ENCODE peak calls at places on chromosomes 2 and 18, in ten cellular contexts. One of them, this sample, is unnamed.

GRCh38 chr2:134104754-134105153 is 149.1 kb upstream of the MGAT5 start:
- DNase-seq in hepatocyte: no peak
- DNase-seq in SK-N-SH: no peak
- DNase-seq in OCI-LY7: no peak
- DNase-seq in GM23248: no peak
- DNase-seq in HCT116: no peak
- DNase-seq in PC-9: no peak
- DNase-seq in PC-3: peak; percentile 71
- DNase-seq in Karpas-422: no peak
- DNase-seq in MM.1S: no peak
- DNase-seq in this sample: no peak

GRCh38 chr18:74281011-74281638 is 10.6 kb downstream of the CYB5A start:
- DNase-seq in hepatocyte: no peak
- DNase-seq in SK-N-SH: no peak
- DNase-seq in OCI-LY7: no peak
- DNase-seq in GM23248: no peak
- DNase-seq in HCT116: no peak
- DNase-seq in PC-9: no peak
- DNase-seq in PC-3: no peak
- DNase-seq in Karpas-422: no peak
- DNase-seq in MM.1S: no peak
- DNase-seq in this sample: peak; percentile 65

GRCh38 chr2:22929998-22930397 is 455.0 kb upstream of the KLHL29 start:
- DNase-seq in hepatocyte: no peak
- DNase-seq in SK-N-SH: no peak
- DNase-seq in OCI-LY7: no peak
- DNase-seq in GM23248: no peak
- DNase-seq in HCT116: no peak
- DNase-seq in PC-9: no peak
- DNase-seq in PC-3: no peak
- DNase-seq in Karpas-422: no peak
- DNase-seq in MM.1S: no peak
- DNase-seq in this sample: no peak

GRCh38 chr2:233791151-233791882 is 13.2 kb downstream of the MROH2A start:
- DNase-seq in hepatocyte: no peak
- DNase-seq in SK-N-SH: no peak
- DNase-seq in OCI-LY7: no peak
- DNase-seq in GM23248: no peak
- DNase-seq in HCT116: no peak
- DNase-seq in PC-9: no peak
- DNase-seq in PC-3: no peak
- DNase-seq in Karpas-422: no peak
- DNase-seq in MM.1S: no peak
- DNase-seq in this sample: no peak

GRCh38 chr2:191012845-191013616 is 940 bp downstream of the STAT1 start:
- DNase-seq in hepatocyte: peak; percentile 30
- DNase-seq in SK-N-SH: peak; percentile 30
- DNase-seq in OCI-LY7: no peak
- DNase-seq in GM23248: peak; percentile 58
- DNase-seq in HCT116: no peak
- DNase-seq in PC-9: peak; percentile 35
- DNase-seq in PC-3: no peak
- DNase-seq in Karpas-422: peak; percentile 60
- DNase-seq in MM.1S: no peak
- DNase-seq in this sample: no peak

GRCh38 chr2:128278979-128279378 is 39.7 kb downstream of the HS6ST1 start:
- DNase-seq in hepatocyte: no peak
- DNase-seq in SK-N-SH: no peak
- DNase-seq in OCI-LY7: no peak
- DNase-seq in GM23248: no peak
- DNase-seq in HCT116: no peak
- DNase-seq in PC-9: no peak
- DNase-seq in PC-3: no peak
- DNase-seq in Karpas-422: no peak
- DNase-seq in MM.1S: no peak
- DNase-seq in this sample: no peak

GRCh38 chr2:21162615-21162878 is 38.8 kb downstream of the TDRD15 start:
- DNase-seq in hepatocyte: no peak
- DNase-seq in SK-N-SH: no peak
- DNase-seq in OCI-LY7: no peak
- DNase-seq in GM23248: no peak
- DNase-seq in HCT116: no peak
- DNase-seq in PC-9: no peak
- DNase-seq in PC-3: no peak
- DNase-seq in Karpas-422: no peak
- DNase-seq in MM.1S: no peak
- DNase-seq in this sample: no peak

GRCh38 chr2:192035731-192036442 is 158.8 kb downstream of the TMEFF2 start:
- DNase-seq in hepatocyte: no peak
- DNase-seq in SK-N-SH: no peak
- DNase-seq in OCI-LY7: no peak
- DNase-seq in GM23248: peak; percentile 58
- DNase-seq in HCT116: no peak
- DNase-seq in PC-9: no peak
- DNase-seq in PC-3: peak; percentile 20
- DNase-seq in Karpas-422: no peak
- DNase-seq in MM.1S: no peak
- DNase-seq in this sample: no peak

GRCh38 chr2:109341363-109341762 is 212.4 kb downstream of the SH3RF3 start:
- DNase-seq in hepatocyte: no peak
- DNase-seq in SK-N-SH: no peak
- DNase-seq in OCI-LY7: no peak
- DNase-seq in GM23248: no peak
- DNase-seq in HCT116: no peak
- DNase-seq in PC-9: peak; percentile 72
- DNase-seq in PC-3: peak; percentile 76
- DNase-seq in Karpas-422: no peak
- DNase-seq in MM.1S: peak; percentile 67
- DNase-seq in this sample: no peak

GRCh38 chr2:151553-152328 is 105.4 kb upstream of the FAM110C start:
- DNase-seq in hepatocyte: no peak
- DNase-seq in SK-N-SH: no peak
- DNase-seq in OCI-LY7: no peak
- DNase-seq in GM23248: no peak
- DNase-seq in HCT116: no peak
- DNase-seq in PC-9: no peak
- DNase-seq in PC-3: no peak
- DNase-seq in Karpas-422: peak; percentile 27
- DNase-seq in MM.1S: no peak
- DNase-seq in this sample: peak; percentile 87

GRCh38 chr2:201135396-201135795 is 19.4 kb downstream of the CFLAR start:
- DNase-seq in hepatocyte: no peak
- DNase-seq in SK-N-SH: no peak
- DNase-seq in OCI-LY7: no peak
- DNase-seq in GM23248: no peak
- DNase-seq in HCT116: no peak
- DNase-seq in PC-9: no peak
- DNase-seq in PC-3: no peak
- DNase-seq in Karpas-422: peak; percentile 64
- DNase-seq in MM.1S: no peak
- DNase-seq in this sample: no peak
- H3K36me3 ChIP-seq in hepatocyte: no peaks in the 10 kb centered on the region
- H3K36me3 ChIP-seq in SK-N-SH: peaks cover 39% of the 10 kb centered on the region
- H3K36me3 ChIP-seq in OCI-LY7: peaks cover 67% of the 10 kb centered on the region
- H3K36me3 ChIP-seq in GM23248: peaks cover 35% of the 10 kb centered on the region
- H3K36me3 ChIP-seq in HCT116: peaks cover 38% of the 10 kb centered on the region
- H3K36me3 ChIP-seq in PC-9: peaks cover 3% of the 10 kb centered on the region
- H3K36me3 ChIP-seq in PC-3: peaks cover 27% of the 10 kb centered on the region
- H3K36me3 ChIP-seq in Karpas-422: peaks cover 16% of the 10 kb centered on the region
- H3K36me3 ChIP-seq in MM.1S: peaks cover 4% of the 10 kb centered on the region
- H3K36me3 ChIP-seq in this sample: no peaks in the 10 kb centered on the region

GRCh38 chr2:38074775-38075435 is 1.0 kb downstream of the CYP1B1 start:
- DNase-seq in hepatocyte: peak; percentile 60
- DNase-seq in SK-N-SH: no peak
- DNase-seq in OCI-LY7: no peak
- DNase-seq in GM23248: peak; percentile 64
- DNase-seq in HCT116: no peak
- DNase-seq in PC-9: peak; percentile 46
- DNase-seq in PC-3: peak; percentile 39
- DNase-seq in Karpas-422: no peak
- DNase-seq in MM.1S: no peak
- DNase-seq in this sample: peak; percentile 66

GRCh38 chr2:38075436-38076249 is at the start of gene CYP1B1:
- DNase-seq in hepatocyte: no peak
- DNase-seq in SK-N-SH: peak; percentile 39
- DNase-seq in OCI-LY7: no peak
- DNase-seq in GM23248: peak; percentile 61
- DNase-seq in HCT116: no peak
- DNase-seq in PC-9: peak; percentile 45
- DNase-seq in PC-3: no peak
- DNase-seq in Karpas-422: no peak
- DNase-seq in MM.1S: no peak
- DNase-seq in this sample: no peak

GRCh38 chr2:38073211-38074005 is 2.5 kb downstream of the CYP1B1 start:
- DNase-seq in hepatocyte: no peak
- DNase-seq in SK-N-SH: no peak
- DNase-seq in OCI-LY7: no peak
- DNase-seq in GM23248: no peak
- DNase-seq in HCT116: no peak
- DNase-seq in PC-9: peak; percentile 76
- DNase-seq in PC-3: peak; percentile 36
- DNase-seq in Karpas-422: no peak
- DNase-seq in MM.1S: no peak
- DNase-seq in this sample: peak; percentile 68

GRCh38 chr2:38076250-38076709 is 329 bp upstream of the CYP1B1 start:
- DNase-seq in hepatocyte: peak; percentile 88
- DNase-seq in SK-N-SH: peak; percentile 95
- DNase-seq in OCI-LY7: no peak
- DNase-seq in GM23248: peak; percentile 94
- DNase-seq in HCT116: peak; percentile 61
- DNase-seq in PC-9: peak; percentile 94
- DNase-seq in PC-3: peak; percentile 74
- DNase-seq in Karpas-422: peak; percentile 63
- DNase-seq in MM.1S: peak; percentile 53
- DNase-seq in this sample: peak; percentile 95

DNA sequence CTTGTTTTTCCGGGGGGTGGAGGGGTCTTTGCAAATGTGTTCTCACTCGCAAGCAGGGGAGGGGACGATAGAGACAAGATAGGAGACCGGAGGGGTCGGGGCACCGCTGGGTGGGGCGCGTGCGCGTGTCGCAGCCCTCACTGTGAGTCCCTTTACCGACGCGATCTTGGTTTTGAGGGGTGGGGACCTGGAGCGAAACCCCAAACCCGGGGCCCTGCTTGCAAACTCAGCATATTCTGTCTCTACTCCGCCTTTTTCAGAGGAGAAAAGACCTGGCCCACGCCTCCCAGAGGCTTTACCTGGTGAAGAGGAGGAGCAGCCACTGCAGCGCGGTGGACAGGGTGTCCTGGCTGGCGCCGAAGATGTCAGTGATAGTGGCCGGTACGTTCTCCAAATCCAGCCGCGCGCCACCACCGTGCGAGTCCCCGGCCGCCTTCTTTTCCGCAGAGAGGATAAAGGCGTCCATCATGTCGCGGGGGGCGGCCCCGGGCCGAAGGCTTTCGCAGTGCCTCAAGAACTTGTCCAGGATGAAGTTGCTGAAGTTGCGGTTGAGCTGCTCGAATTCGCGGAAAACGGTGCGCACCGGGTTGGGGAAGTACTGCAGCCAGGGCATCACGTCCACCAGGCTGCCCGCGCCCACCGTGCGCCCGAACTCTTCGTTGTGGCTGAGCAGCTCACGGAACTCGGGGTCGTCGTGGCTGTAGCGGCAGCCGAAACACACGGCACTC is 1.7 kb downstream of the CYP1B1 start:
- DNase-seq in hepatocyte: no peak
- DNase-seq in SK-N-SH: peak; percentile 24
- DNase-seq in OCI-LY7: no peak
- DNase-seq in GM23248: no peak
- DNase-seq in HCT116: no peak
- DNase-seq in PC-9: peak; percentile 39
- DNase-seq in PC-3: peak; percentile 22
- DNase-seq in Karpas-422: no peak
- DNase-seq in MM.1S: no peak
- DNase-seq in this sample: peak; percentile 60
- H3K9me2 ChIP-seq in hepatocyte: no peaks in the 10 kb centered on the region
- H3K9me2 ChIP-seq in SK-N-SH: no peaks in the 10 kb centered on the region
- H3K9me2 ChIP-seq in OCI-LY7: no peaks in the 10 kb centered on the region
- H3K9me2 ChIP-seq in GM23248: no peaks in the 10 kb centered on the region
- H3K9me2 ChIP-seq in HCT116: no peaks in the 10 kb centered on the region
- H3K9me2 ChIP-seq in PC-9: no peaks in the 10 kb centered on the region
- H3K9me2 ChIP-seq in PC-3: no peaks in the 10 kb centered on the region
- H3K9me2 ChIP-seq in Karpas-422: no peaks in the 10 kb centered on the region
- H3K9me2 ChIP-seq in MM.1S: no peaks in the 10 kb centered on the region
- H3K9me2 ChIP-seq in this sample: no peaks in the 10 kb centered on the region

GRCh38 chr2:43898958-43899346 is 60.2 kb downstream of the ABCG8 start:
- DNase-seq in hepatocyte: no peak
- DNase-seq in SK-N-SH: no peak
- DNase-seq in OCI-LY7: no peak
- DNase-seq in GM23248: no peak
- DNase-seq in HCT116: no peak
- DNase-seq in PC-9: no peak
- DNase-seq in PC-3: no peak
- DNase-seq in Karpas-422: no peak
- DNase-seq in MM.1S: no peak
- DNase-seq in this sample: no peak

GRCh38 chr2:43897492-43897891 is 58.7 kb downstream of the ABCG8 start:
- DNase-seq in hepatocyte: no peak
- DNase-seq in SK-N-SH: no peak
- DNase-seq in OCI-LY7: no peak
- DNase-seq in GM23248: no peak
- DNase-seq in HCT116: no peak
- DNase-seq in PC-9: no peak
- DNase-seq in PC-3: no peak
- DNase-seq in Karpas-422: no peak
- DNase-seq in MM.1S: no peak
- DNase-seq in this sample: no peak

GRCh38 chr2:43894743-43895142 is 56.0 kb downstream of the ABCG8 start:
- DNase-seq in hepatocyte: no peak
- DNase-seq in SK-N-SH: no peak
- DNase-seq in OCI-LY7: no peak
- DNase-seq in GM23248: no peak
- DNase-seq in HCT116: no peak
- DNase-seq in PC-9: no peak
- DNase-seq in PC-3: no peak
- DNase-seq in Karpas-422: no peak
- DNase-seq in MM.1S: no peak
- DNase-seq in this sample: no peak

GRCh38 chr2:43899589-43899988 is 60.8 kb downstream of the ABCG8 start:
- DNase-seq in hepatocyte: no peak
- DNase-seq in SK-N-SH: no peak
- DNase-seq in OCI-LY7: no peak
- DNase-seq in GM23248: no peak
- DNase-seq in HCT116: no peak
- DNase-seq in PC-9: no peak
- DNase-seq in PC-3: no peak
- DNase-seq in Karpas-422: no peak
- DNase-seq in MM.1S: no peak
- DNase-seq in this sample: no peak

GRCh38 chr2:43898134-43898957 is 59.6 kb downstream of the ABCG8 start:
- DNase-seq in hepatocyte: peak; percentile 40
- DNase-seq in SK-N-SH: peak; percentile 39
- DNase-seq in OCI-LY7: no peak
- DNase-seq in GM23248: no peak
- DNase-seq in HCT116: no peak
- DNase-seq in PC-9: no peak
- DNase-seq in PC-3: no peak
- DNase-seq in Karpas-422: no peak
- DNase-seq in MM.1S: no peak
- DNase-seq in this sample: no peak
- H3K36me3 ChIP-seq in hepatocyte: peaks cover 1% of the 10 kb centered on the region
- H3K36me3 ChIP-seq in SK-N-SH: peaks cover 78% of the 10 kb centered on the region
- H3K36me3 ChIP-seq in OCI-LY7: peaks cover 99% of the 10 kb centered on the region
- H3K36me3 ChIP-seq in GM23248: peaks cover 46% of the 10 kb centered on the region
- H3K36me3 ChIP-seq in HCT116: peaks cover 71% of the 10 kb centered on the region
- H3K36me3 ChIP-seq in PC-9: peaks cover 86% of the 10 kb centered on the region
- H3K36me3 ChIP-seq in PC-3: peaks cover 80% of the 10 kb centered on the region
- H3K36me3 ChIP-seq in Karpas-422: peaks cover 51% of the 10 kb centered on the region
- H3K36me3 ChIP-seq in MM.1S: peaks cover 15% of the 10 kb centered on the region
- H3K36me3 ChIP-seq in this sample: peaks cover 43% of the 10 kb centered on the region

GRCh38 chr2:69907216-69907615 is 7.7 kb upstream of the MXD1 start:
- DNase-seq in hepatocyte: no peak
- DNase-seq in SK-N-SH: no peak
- DNase-seq in OCI-LY7: no peak
- DNase-seq in GM23248: no peak
- DNase-seq in HCT116: no peak
- DNase-seq in PC-9: no peak
- DNase-seq in PC-3: no peak
- DNase-seq in Karpas-422: no peak
- DNase-seq in MM.1S: no peak
- DNase-seq in this sample: no peak
- H3K9me2 ChIP-seq in hepatocyte: no peaks in the 10 kb centered on the region
- H3K9me2 ChIP-seq in SK-N-SH: no peaks in the 10 kb centered on the region
- H3K9me2 ChIP-seq in OCI-LY7: no peaks in the 10 kb centered on the region
- H3K9me2 ChIP-seq in GM23248: no peaks in the 10 kb centered on the region
- H3K9me2 ChIP-seq in HCT116: no peaks in the 10 kb centered on the region
- H3K9me2 ChIP-seq in PC-9: no peaks in the 10 kb centered on the region
- H3K9me2 ChIP-seq in PC-3: no peaks in the 10 kb centered on the region
- H3K9me2 ChIP-seq in Karpas-422: no peaks in the 10 kb centered on the region
- H3K9me2 ChIP-seq in MM.1S: no peaks in the 10 kb centered on the region
- H3K9me2 ChIP-seq in this sample: no peaks in the 10 kb centered on the region

This sample was measured in GM23338.